ENCODE peak calls at places on chromosome 20, in six cellular contexts. M, E, W, Q, L and U are unnamed samples.

GRCh38 chr20:63500151-63500901 is 1.4 kb upstream of the EEF1A2 start:
- DNase-seq in L (peak; percentile 83), Q (no peak), E (no peak), M (no peak), W (no peak), U (no peak)

GRCh38 chr20:50594231-50594590 is 84.0 kb downstream of the PTPN1 start:
- DNase-seq in M (no peak), W (no peak), L (peak; percentile 38), Q (no peak), E (no peak), U (no peak)

GRCh38 chr20:61925555-61926252 is 140.0 kb downstream of the TAF4 start:
- DNase-seq in E (no peak), L (peak; percentile 36), Q (no peak), W (no peak), M (no peak), U (peak; percentile 91)

GRCh38 chr20:34669094-34669493 is 7.8 kb downstream of the PIGU start:
- DNase-seq in Q (no peak), M (no peak), W (no peak), E (no peak), L (no peak), U (no peak)

GRCh38 chr20:35207950-35208611 is 18.4 kb upstream of the MMP24 start:
- DNase-seq in E (peak; percentile 90), W (peak; percentile 86), M (peak; percentile 89), Q (peak; percentile 55), L (peak; percentile 84), U (peak; percentile 79)

GRCh38 chr20:50470249-50470858 is 39.8 kb upstream of the PTPN1 start:
- DNase-seq in L (no peak), E (no peak), M (no peak), W (no peak), Q (no peak), U (no peak)

GRCh38 chr20:13280609-13281324 is 59.7 kb downstream of the ISM1 start:
- DNase-seq in L (no peak), M (no peak), Q (no peak), W (no peak), E (no peak), U (no peak)

GRCh38 chr20:33569290-33570094 is 79.6 kb downstream of the CBFA2T2 start:
- DNase-seq in W (no peak), L (no peak), M (no peak), E (no peak), Q (no peak), U (peak; percentile 43)

GRCh38 chr20:10672579-10673127 is 1.1 kb downstream of the JAG1 start:
- DNase-seq in W (peak; percentile 58), L (peak; percentile 74), E (peak; percentile 58), M (peak; percentile 81), Q (no peak), U (peak; percentile 38)

GRCh38 chr20:20459726-20460125 is 91.8 kb downstream of the INSM1 start:
- DNase-seq in M (no peak), L (no peak), Q (no peak), W (no peak), E (no peak), U (no peak)

GRCh38 chr20:20463933-20464374 is 96.0 kb downstream of the INSM1 start:
- DNase-seq in Q (no peak), L (no peak), W (no peak), M (no peak), E (no peak), U (no peak)

GRCh38 chr20:20461526-20461925 is 93.6 kb downstream of the INSM1 start:
- DNase-seq in L (no peak), M (no peak), W (no peak), E (no peak), Q (no peak), U (no peak)

GRCh38 chr20:20465259-20465658 is 97.4 kb downstream of the INSM1 start:
- DNase-seq in E (no peak), W (no peak), M (no peak), Q (no peak), L (no peak), U (no peak)

DNA sequence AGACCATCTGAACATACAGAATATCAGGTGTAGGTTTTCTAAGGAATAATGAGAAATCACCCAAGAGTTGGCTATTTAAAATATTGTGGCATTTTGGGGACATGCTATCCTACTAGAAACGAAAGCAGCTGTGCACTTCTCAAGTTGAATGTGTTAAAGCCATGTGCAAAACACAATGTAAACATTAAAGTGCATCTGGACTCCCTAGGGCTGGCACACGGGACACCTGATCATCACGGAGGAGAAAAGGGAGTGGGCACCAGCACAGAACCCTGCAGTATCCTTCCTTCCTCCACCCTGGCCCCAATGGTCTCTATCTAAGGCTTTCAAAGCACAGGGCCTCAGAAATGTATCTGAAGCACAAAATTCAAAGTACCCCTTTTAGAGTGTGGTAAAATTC is 94.3 kb downstream of the INSM1 start:
- DNase-seq in Q (no peak), W (no peak), M (no peak), E (no peak), L (no peak), U (no peak)
- TF ChIP-seq CTCF in Q (no peak), W (no peak), M (no peak), E (no peak), L (no peak), U (no peak)

GRCh38 chr20:18523066-18523465 is 15.3 kb downstream of the SEC23B start:
- DNase-seq in Q (no peak), L (no peak), M (no peak), W (no peak), E (no peak), U (no peak)

GRCh38 chr20:18527836-18528235 is 20.1 kb downstream of the SEC23B start:
- DNase-seq in E (no peak), W (no peak), Q (no peak), M (no peak), L (no peak), U (peak; percentile 30)

GRCh38 chr20:18527339-18527738 is 19.6 kb downstream of the SEC23B start:
- DNase-seq in Q (no peak), E (no peak), L (no peak), W (no peak), M (no peak), U (no peak)

DNA sequence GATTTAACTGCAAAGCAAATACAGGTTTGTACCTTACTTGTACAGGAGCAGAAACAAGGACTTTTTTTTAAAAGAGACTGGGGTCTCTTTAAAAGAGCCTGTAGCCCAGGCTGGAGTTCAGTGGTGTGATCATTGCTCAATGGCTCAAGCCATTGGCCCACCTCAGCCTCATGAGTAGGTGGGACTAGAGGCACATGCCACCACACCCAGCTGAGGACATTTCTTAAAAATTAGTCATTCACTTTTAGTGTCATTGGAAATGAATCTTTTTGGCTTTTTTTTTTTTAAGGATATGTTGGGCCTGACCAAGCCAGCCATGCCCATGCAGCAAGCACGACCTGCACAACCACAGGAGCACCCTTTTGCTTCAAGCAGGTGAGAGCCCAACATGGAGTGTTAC is 16.9 kb downstream of the SEC23B start:
- DNase-seq in Q (no peak), W (no peak), L (no peak), M (no peak), E (no peak), U (peak; percentile 44)
- H3K27ac ChIP-seq in Q (no peak overlapping the region), W (no peak overlapping the region), L (no peak overlapping the region), M (no peak overlapping the region), E (no peak overlapping the region), U (peak overlapping the region; percentile 50)

DNA sequence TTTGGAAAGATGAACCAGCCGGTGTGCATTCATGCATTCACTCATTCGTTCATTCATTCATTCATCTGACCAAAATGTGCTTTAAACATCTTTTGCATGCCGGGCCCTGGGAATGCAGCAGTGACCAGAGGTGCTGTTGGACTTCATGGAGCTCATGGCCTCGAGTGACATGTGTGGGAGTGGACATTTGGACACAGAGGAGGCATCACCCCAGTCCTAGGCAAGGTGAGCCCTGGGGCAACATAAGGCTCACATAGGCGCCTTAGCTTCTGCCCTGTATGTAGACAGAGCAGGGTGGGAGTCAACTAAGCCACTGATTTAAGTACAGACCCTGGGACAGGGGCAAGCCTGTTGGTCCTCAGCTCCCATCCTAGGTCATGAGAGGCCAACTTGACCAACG is 71.6 kb downstream of the STK35 start:
- DNase-seq in L (no peak), Q (no peak), M (peak; percentile 49), W (no peak), E (no peak), U (no peak)
- TF ChIP-seq CTCF in L (no peak), Q (no peak), M (no peak), W (no peak), E (no peak), U (no peak)

GRCh38 chr20:609371-609964 is 641 bp downstream of the TCF15 start:
- DNase-seq in L (no peak), W (no peak), E (no peak), Q (no peak), M (no peak), U (no peak)

GRCh38 chr20:608970-609369 is 1.1 kb downstream of the TCF15 start:
- DNase-seq in W (no peak), E (no peak), M (no peak), L (no peak), Q (no peak), U (no peak)

GRCh38 chr20:611843-612185 is 1.7 kb upstream of the TCF15 start:
- DNase-seq in L (no peak), W (no peak), E (no peak), Q (no peak), M (no peak), U (no peak)

GRCh38 chr20:611047-611842 is 1.1 kb upstream of the TCF15 start:
- DNase-seq in L (no peak), E (no peak), W (no peak), M (no peak), Q (no peak), U (no peak)

DNA sequence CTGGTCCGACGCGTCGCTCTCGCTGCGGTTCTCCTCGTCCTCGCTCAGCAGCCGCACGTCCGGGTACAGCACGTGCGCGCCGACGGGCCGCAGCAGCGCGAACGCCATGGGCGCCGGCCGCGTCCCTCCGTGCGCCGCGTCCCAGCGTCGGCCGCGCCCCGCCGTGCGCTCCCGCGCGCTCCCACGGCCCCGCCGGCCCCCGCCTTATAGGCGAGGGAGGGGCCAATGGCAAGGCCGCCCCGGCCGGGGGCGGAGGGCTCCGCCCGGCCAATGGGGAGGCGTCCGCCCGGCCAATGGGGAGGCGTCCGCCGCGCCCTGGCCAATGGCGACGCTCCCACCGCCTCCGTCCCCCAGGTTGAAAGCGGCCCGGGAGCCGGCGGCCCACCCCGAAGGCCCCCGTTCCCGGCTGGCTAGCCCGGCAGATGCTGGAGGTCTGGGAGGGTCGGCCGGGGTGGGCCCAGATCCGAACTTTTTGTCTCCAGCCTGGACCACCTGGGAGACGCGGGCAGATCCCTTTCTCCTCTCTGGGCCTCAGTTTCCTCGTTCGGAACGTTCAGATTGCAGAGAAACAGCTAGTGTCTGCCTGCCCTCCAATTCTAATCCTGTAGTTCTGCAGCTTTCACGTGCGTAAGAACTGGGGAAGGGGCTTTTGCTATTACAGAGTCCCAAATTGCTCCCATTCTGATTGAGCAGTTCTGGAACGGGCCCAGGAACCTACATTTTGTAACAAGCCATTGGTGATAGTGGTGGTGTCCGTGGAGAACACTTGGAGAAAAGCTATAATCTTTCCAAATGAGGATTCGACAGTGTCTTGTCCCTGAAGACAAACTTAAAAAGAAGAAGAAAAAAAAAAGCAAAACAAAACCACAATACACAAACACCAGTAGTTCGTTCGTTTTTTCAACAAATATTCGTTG is at the start of gene TCF15:
- DNase-seq in E (peak; percentile 67), W (no peak), M (no peak), Q (no peak), L (peak; percentile 73), U (peak; percentile 91)
- H3K27ac ChIP-seq in E (peak within 1 kb of the TSS; percentile 89), W (no peak within 1 kb of the TSS), M (no peak within 1 kb of the TSS), Q (no peak within 1 kb of the TSS), L (peak within 1 kb of the TSS; percentile 63), U (no peak within 1 kb of the TSS)

DNA sequence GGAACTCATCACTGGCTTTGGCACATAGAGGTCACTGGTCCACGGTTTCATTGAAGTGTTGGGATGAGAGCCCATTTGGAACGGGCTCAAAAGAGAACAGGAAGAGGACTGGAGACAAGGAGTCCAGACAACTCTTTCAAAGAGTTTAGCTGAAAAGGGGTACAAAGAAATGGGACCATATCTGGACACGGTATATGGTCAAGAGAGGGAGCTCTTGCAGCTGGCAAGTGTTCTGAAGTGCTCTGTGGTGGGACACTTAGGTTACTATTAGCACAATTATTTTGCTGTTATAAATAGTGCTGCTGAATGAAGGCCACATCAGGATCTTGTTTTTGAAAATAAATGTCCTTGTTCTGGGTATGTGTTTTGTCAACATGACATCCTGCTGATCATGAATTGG is 4.6 kb downstream of the SGK2 start:
- DNase-seq in W (no peak), L (no peak), M (no peak), E (no peak), Q (no peak), U (no peak)
- TF ChIP-seq CTCF in W (no peak), L (no peak), M (no peak), E (no peak), Q (no peak), U (no peak)